ENCODE peak calls at places on chromosomes 5 and 9, in seven cellular contexts. Y is GM23338, D is left ventricle myocardium inferior, H is RWPE1, U is ovary, S is breast epithelium, X is dorsolateral prefrontal cortex. T is an unnamed sample.

GRCh38 chr9:15299374-15299939 is 7.6 kb downstream of the TTC39B start:
- DNase-seq in Y (no peak), D (no peak), H (no peak), U (no peak), S (no peak), X (no peak), T (no peak)

GRCh38 chr5:74209566-74209965 is 431.0 kb downstream of the ENC1 start:
- DNase-seq in Y (no peak), D (no peak), H (no peak), U (no peak), S (no peak), X (no peak), T (no peak)

GRCh38 chr5:67010684-67011409 is 185.8 kb downstream of the CD180 start:
- DNase-seq in Y (peak), D (no peak), H (peak), U (no peak), S (no peak), X (no peak), T (no peak)

GRCh38 chr9:22028394-22028793 is 19.3 kb upstream of the CDKN2B start:
- DNase-seq in Y (no peak), D (no peak), H (no peak), U (no peak), S (no peak), X (no peak), T (no peak)

GRCh38 chr5:139639619-139640431 is 8.3 kb upstream of the CXXC5 start:
- DNase-seq in Y (no peak), D (no peak), H (no peak), U (no peak), S (no peak), X (peak), T (peak)

GRCh38 chr9:78695521-78695920 is 398.6 kb downstream of the PSAT1 start:
- DNase-seq in Y (no peak), D (no peak), H (no peak), U (no peak), S (no peak), X (no peak), T (no peak)

GRCh38 chr9:115326461-115326860 is 208.5 kb upstream of the TNC start:
- DNase-seq in Y (no peak), D (no peak), H (no peak), U (no peak), S (no peak), X (no peak), T (no peak)

GRCh38 chr9:88721028-88721427 is 186.1 kb downstream of the NXNL2 start:
- DNase-seq in Y (no peak), D (no peak), H (no peak), U (no peak), S (no peak), X (no peak), T (no peak)

GRCh38 chr5:77893225-77893860 is 117.2 kb upstream of the TBCA start:
- DNase-seq in Y (no peak), D (no peak), H (peak), U (no peak), S (no peak), X (no peak), T (no peak)

GRCh38 chr9:79264511-79265448 is 307.0 kb upstream of the TLE4 start:
- DNase-seq in Y (no peak), D (no peak), H (no peak), U (no peak), S (no peak), X (no peak), T (no peak)

GRCh38 chr9:91100878-91101450 is 260.8 kb downstream of the AUH start:
- DNase-seq in Y (no peak), D (peak), H (no peak), U (no peak), S (no peak), X (no peak), T (peak)

GRCh38 chr9:92713528-92713927 is 43.6 kb upstream of the IPPK start:
- DNase-seq in Y (no peak), D (no peak), H (no peak), U (no peak), S (no peak), X (no peak), T (no peak)

GRCh38 chr9:86721843-86722705 is 225.2 kb downstream of the GAS1 start:
- DNase-seq in Y (no peak), D (peak), H (peak), U (peak), S (peak), X (no peak), T (peak)

GRCh38 chr9:105646879-105647594 is 15.2 kb upstream of the TAL2 start:
- DNase-seq in Y (no peak), D (no peak), H (no peak), U (no peak), S (no peak), X (no peak), T (no peak)

GRCh38 chr9:129854588-129855110 is 19.4 kb downstream of the USP20 start:
- DNase-seq in Y (no peak), D (no peak), H (no peak), U (no peak), S (no peak), X (no peak), T (no peak)
- TF ChIP-seq CTCF in Y (no peak), D (no peak), H (no peak), U (no peak), S (no peak), X (no peak), T (no peak)

DNA sequence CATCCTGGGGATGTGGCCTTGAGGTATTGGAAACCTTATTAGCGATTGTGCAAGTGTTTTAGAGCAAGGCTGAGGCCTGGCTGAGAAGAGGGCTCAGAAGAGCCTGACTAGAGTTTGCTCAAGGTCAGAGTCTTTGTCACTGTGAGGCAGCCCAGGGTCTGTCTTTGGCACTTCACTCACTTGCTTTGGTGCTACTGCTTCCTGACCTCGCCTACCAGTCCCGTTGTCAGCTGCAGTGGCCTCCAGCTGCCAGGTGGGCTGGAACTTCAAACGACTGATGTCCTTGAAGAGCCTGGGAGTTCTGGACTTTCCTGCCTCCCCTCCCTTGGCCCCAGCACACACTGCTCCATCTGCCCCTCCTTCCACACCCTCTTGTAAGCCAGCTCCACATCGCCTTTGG is 228.0 kb downstream of the SNX18 start:
- DNase-seq in Y (no peak), D (no peak), H (no peak), U (peak), S (no peak), X (no peak), T (no peak)
- H3K27ac ChIP-seq in Y (no peak), D (no peak), H (no peak), U (peak), S (no peak), X (no peak), T (no peak)

GRCh38 chr5:1888541-1889251 is 6.0 kb upstream of the IRX4 start:
- DNase-seq in Y (no peak), D (no peak), H (no peak), U (no peak), S (no peak), X (no peak), T (no peak)

GRCh38 chr5:1885777-1886633 is 3.3 kb upstream of the IRX4 start:
- DNase-seq in Y (peak), D (no peak), H (peak), U (no peak), S (no peak), X (no peak), T (peak)

GRCh38 chr5:1887400-1888360 is 5.0 kb upstream of the IRX4 start:
- DNase-seq in Y (peak), D (no peak), H (peak), U (no peak), S (no peak), X (no peak), T (no peak)

GRCh38 chr5:1885476-1885755 is 2.7 kb upstream of the IRX4 start:
- DNase-seq in Y (peak), D (peak), H (no peak), U (no peak), S (no peak), X (no peak), T (peak)

GRCh38 chr5:1886634-1887399 is 4.1 kb upstream of the IRX4 start:
- DNase-seq in Y (no peak), D (no peak), H (peak), U (no peak), S (no peak), X (no peak), T (peak)
- TF ChIP-seq CTCF in Y (no peak), D (peak), H (no peak), U (no peak), S (no peak), X (no peak), T (no peak)

DNA sequence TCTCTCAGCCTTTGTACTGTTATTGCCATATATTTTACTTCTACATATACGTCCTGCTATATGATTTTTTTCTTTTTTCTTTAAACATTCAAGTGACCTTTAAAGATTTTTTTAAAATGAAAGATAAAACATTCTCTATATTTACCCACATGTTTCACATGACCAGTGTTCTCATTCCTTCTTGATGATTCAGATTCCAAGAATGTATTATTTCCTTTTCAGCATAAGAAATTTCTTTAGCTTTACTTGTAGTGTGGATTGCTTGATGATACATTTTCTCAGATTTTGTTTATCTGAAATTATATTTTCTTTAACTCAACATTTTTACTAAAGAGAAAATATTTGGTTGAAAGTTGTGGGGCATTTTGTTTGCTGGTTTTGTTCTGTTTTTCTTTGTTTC is 792.1 kb downstream of the BRINP1 start:
- DNase-seq in Y (no peak), D (no peak), H (peak), U (no peak), S (no peak), X (no peak), T (no peak)
- H3K27ac ChIP-seq in Y (no peak), D (no peak), H (no peak), U (no peak), S (no peak), X (no peak), T (no peak)

DNA sequence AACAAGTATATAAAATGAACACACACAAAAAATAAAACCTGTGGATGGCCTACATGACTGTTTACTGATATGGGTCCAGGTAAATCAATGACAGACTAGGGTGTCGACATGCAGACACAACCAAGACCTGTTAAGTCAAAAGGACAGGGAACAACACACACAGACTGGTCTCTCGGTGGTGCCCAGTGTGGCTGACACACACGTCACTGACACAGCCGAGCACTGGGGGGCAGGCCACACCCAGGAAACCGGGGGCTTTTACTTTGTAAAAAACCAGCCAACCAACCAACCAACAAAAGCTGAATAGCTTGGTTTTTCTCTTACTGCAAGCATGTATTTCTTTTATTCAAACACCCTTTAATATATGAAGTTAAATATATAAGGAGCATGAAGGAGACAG is 5.0 kb downstream of the FAM163B start:
- DNase-seq in Y (no peak), D (no peak), H (no peak), U (no peak), S (no peak), X (no peak), T (no peak)
- TF ChIP-seq CTCF in Y (peak), D (peak), H (no peak), U (no peak), S (no peak), X (no peak), T (no peak)

DNA sequence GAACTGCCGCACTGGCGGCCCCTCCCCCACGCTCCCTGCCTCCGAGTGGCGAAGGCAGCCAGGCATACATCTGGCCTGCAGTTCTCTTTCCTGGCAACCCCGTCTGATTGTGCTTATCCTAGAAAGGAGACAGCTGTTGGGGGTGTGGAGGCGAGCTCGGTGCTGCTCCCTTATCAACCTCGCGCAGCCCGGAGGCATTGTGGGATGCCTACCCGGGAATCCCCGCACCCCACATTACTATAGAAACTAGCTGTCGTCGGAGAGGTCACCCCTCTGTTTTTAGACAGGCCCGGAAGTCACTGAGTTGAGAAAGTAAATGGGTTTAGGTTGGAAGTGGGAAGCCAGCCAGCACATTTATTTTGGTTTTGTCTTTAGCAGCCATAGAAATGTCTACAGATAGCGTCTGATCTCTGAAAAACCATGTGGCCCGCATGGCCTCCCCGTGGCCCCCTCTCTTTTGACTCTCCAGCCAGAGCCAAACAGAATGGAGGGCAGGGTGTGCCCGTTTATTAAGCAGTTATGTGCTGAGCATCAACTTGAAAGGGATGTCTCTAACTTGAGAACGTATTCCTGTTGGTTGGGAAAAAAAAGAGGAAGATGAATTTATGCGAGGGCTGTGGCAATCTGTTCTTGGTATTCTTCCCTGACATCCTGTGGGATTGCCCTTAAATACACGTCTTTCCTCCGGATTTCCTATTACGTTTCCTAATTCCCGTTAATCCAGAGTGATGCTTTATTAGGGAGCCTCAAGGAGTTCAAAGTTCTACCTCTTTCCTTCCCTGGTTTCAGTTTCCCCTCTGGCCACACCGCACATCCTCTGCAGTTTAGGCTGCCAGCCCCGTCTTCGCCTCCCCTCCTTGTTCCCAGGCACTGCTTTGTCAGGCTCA is 3.9 kb downstream of the STC2 start:
- DNase-seq in Y (no peak), D (peak), H (no peak), U (peak), S (no peak), X (peak), T (peak)
- H3K27ac ChIP-seq in Y (peak), D (peak), H (peak), U (no peak), S (peak), X (no peak), T (peak)

GRCh38 chr5:143196601-143197259 is 206.8 kb downstream of the NR3C1 start:
- DNase-seq in Y (no peak), D (no peak), H (no peak), U (no peak), S (no peak), X (no peak), T (no peak)
- TF ChIP-seq CTCF in Y (no peak), D (no peak), H (no peak), U (no peak), S (no peak), X (no peak), T (no peak)

T was measured in heart left ventricle.